ENCODE peak calls at places on chromosomes 13 and 19, in four cellular contexts. One of them, this sample, is unnamed.

GRCh38 chr13:94009696-94010095 is 469.8 kb downstream of the DCT start:
- DNase-seq in NT2/D1: no peak
- DNase-seq in NCI-H2107: no peak
- DNase-seq in activated naive CD4-positive, alpha-beta T cell treated with anti-CD3 and anti-CD28 coated beads, Interleukin-2, amount 10 ng/mL, durations not matched to agents 7 days and 5 days: no peak
- DNase-seq in this sample: peak; percentile 49

GRCh38 chr13:25391932-25392331 is 20.2 kb downstream of the ATP8A2 start:
- DNase-seq in NT2/D1: no peak
- DNase-seq in NCI-H2107: no peak
- DNase-seq in activated naive CD4-positive, alpha-beta T cell treated with anti-CD3 and anti-CD28 coated beads, Interleukin-2, amount 10 ng/mL, durations not matched to agents 7 days and 5 days: no peak
- DNase-seq in this sample: no peak

GRCh38 chr19:36441339-36441738 is 22.9 kb upstream of the ZFP82 start:
- DNase-seq in NT2/D1: no peak
- DNase-seq in NCI-H2107: no peak
- DNase-seq in activated naive CD4-positive, alpha-beta T cell treated with anti-CD3 and anti-CD28 coated beads, Interleukin-2, amount 10 ng/mL, durations not matched to agents 7 days and 5 days: no peak
- DNase-seq in this sample: no peak

GRCh38 chr13:110341445-110342247 is 34.6 kb downstream of the COL4A2 start:
- DNase-seq in NT2/D1: no peak
- DNase-seq in NCI-H2107: no peak
- DNase-seq in activated naive CD4-positive, alpha-beta T cell treated with anti-CD3 and anti-CD28 coated beads, Interleukin-2, amount 10 ng/mL, durations not matched to agents 7 days and 5 days: no peak
- DNase-seq in this sample: no peak

GRCh38 chr19:40147338-40147692 is 43.9 kb upstream of the MAP3K10 start:
- DNase-seq in NT2/D1: no peak
- DNase-seq in NCI-H2107: no peak
- DNase-seq in activated naive CD4-positive, alpha-beta T cell treated with anti-CD3 and anti-CD28 coated beads, Interleukin-2, amount 10 ng/mL, durations not matched to agents 7 days and 5 days: no peak
- DNase-seq in this sample: no peak

GRCh38 chr19:41309225-41310030 is 544 bp upstream of the CCDC97 start:
- DNase-seq in NT2/D1: no peak
- DNase-seq in NCI-H2107: no peak
- DNase-seq in activated naive CD4-positive, alpha-beta T cell treated with anti-CD3 and anti-CD28 coated beads, Interleukin-2, amount 10 ng/mL, durations not matched to agents 7 days and 5 days: no peak
- DNase-seq in this sample: peak; percentile 26

GRCh38 chr19:49679832-49680472 is 2.9 kb downstream of the PRMT1 start:
- DNase-seq in NT2/D1: no peak
- DNase-seq in NCI-H2107: no peak
- DNase-seq in activated naive CD4-positive, alpha-beta T cell treated with anti-CD3 and anti-CD28 coated beads, Interleukin-2, amount 10 ng/mL, durations not matched to agents 7 days and 5 days: no peak
- DNase-seq in this sample: no peak

GRCh38 chr19:55670280-55671053 is 4.6 kb upstream of the EPN1 start:
- DNase-seq in NT2/D1: peak; percentile 25
- DNase-seq in NCI-H2107: peak; percentile 55
- DNase-seq in activated naive CD4-positive, alpha-beta T cell treated with anti-CD3 and anti-CD28 coated beads, Interleukin-2, amount 10 ng/mL, durations not matched to agents 7 days and 5 days: no peak
- DNase-seq in this sample: no peak

This sample was measured in EL.